ENCODE peak calls at places on chromosomes 4 and X, in four cellular contexts. M is A549, G is K562, D is HepG2. B is an unnamed sample.

GRCh38 chrX:10098235-10098819 is 58.4 kb upstream of the CLCN4 start:
- DNase-seq in D (no peak), M (no peak), G (no peak), B (no peak)

GRCh38 chr4:144611850-144612249 is 34.1 kb upstream of the HHIP start:
- DNase-seq in M (peak), D (peak), G (peak), B (peak)

GRCh38 chr4:158003212-158003611 is 169.6 kb downstream of the GASK1B start:
- DNase-seq in G (no peak), D (no peak), M (no peak), B (no peak)

GRCh38 chr4:151227731-151228130 is 49.2 kb upstream of the PRSS48 start:
- DNase-seq in G (no peak), M (peak), D (no peak), B (no peak)

GRCh38 chr4:40594261-40595178 is 35.1 kb downstream of the RBM47 start:
- DNase-seq in M (peak), G (no peak), D (no peak), B (no peak)

GRCh38 chr4:105622269-105622668 is 69.8 kb downstream of the ARHGEF38 start:
- DNase-seq in M (peak), D (no peak), G (no peak), B (no peak)

GRCh38 chrX:44157293-44157692 is 184.1 kb upstream of the NDP start:
- DNase-seq in M (no peak), G (no peak), D (no peak), B (no peak)

GRCh38 chr4:186739317-186739716 is 15.7 kb upstream of the FAT1 start:
- DNase-seq in D (no peak), G (no peak), M (no peak), B (no peak)

GRCh38 chr4:138308421-138308820 is 66.3 kb upstream of the SLC7A11 start:
- DNase-seq in M (peak), G (no peak), D (no peak), B (no peak)

GRCh38 chr4:3215256-3215655 is 33.7 kb upstream of the MSANTD1 start:
- DNase-seq in M (no peak), G (no peak), D (no peak), B (no peak)

GRCh38 chrX:1658083-1658463 is 43.2 kb downstream of the ASMT start:
- DNase-seq in M (peak), G (no peak), D (no peak), B (no peak)

GRCh38 chr4:98469776-98470175 is 188.6 kb downstream of the TSPAN5 start:
- DNase-seq in M (no peak), G (no peak), D (no peak), B (no peak)

GRCh38 chr4:14790487-14790886 is 211.8 kb upstream of the CPEB2 start:
- DNase-seq in D (no peak), G (no peak), M (no peak), B (no peak)

GRCh38 chr4:14787894-14788293 is 214.4 kb upstream of the CPEB2 start:
- DNase-seq in D (no peak), M (peak), G (no peak), B (peak)

GRCh38 chr4:14787221-14787620 is 215.1 kb upstream of the CPEB2 start:
- DNase-seq in M (no peak), D (no peak), G (no peak), B (no peak)

GRCh38 chr4:14792702-14793227 is 209.5 kb upstream of the CPEB2 start:
- DNase-seq in M (peak), D (no peak), G (no peak), B (no peak)
- TF ChIP-seq HMGXB4 in M (no peak), D (no peak), G (no peak), B (no peak)

GRCh38 chr4:106690487-106690886 is 321.9 kb upstream of the GIMD1 start:
- DNase-seq in D (no peak), G (no peak), M (no peak), B (no peak)

GRCh38 chr4:106691749-106692148 is 323.2 kb upstream of the GIMD1 start:
- DNase-seq in D (no peak), M (no peak), G (no peak), B (no peak)

GRCh38 chr4:106694232-106694631 is 325.7 kb upstream of the GIMD1 start:
- DNase-seq in M (no peak), G (no peak), D (no peak), B (no peak)

GRCh38 chr4:106698621-106699195 is 330.1 kb upstream of the GIMD1 start:
- DNase-seq in D (no peak), M (no peak), G (no peak), B (no peak)

DNA sequence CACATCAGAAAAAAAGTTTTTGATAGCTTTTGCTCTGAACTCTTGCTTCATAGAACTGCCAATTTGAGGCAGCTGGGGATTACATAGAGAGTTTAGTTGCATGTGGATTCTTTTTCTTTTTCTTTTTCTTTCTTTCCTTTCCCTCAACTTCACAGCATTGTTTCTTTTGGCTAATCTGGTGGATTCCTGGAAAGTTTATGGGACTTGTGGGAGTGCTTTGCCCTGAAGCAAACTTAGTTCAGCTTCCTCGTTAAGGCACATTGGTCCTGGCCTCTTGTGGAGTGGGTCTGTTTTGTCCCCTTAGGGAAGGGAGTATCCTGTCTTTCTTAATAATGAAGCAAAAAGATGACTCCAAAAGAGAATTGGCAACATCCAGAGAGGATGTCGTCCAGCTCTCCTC is 327.3 kb upstream of the GIMD1 start:
- DNase-seq in M (no peak), D (no peak), G (no peak), B (no peak)
- TF ChIP-seq HMGXB4 in M (no peak), D (no peak), G (no peak), B (no peak)

GRCh38 chr4:76293705-76294274 is 12.7 kb upstream of the STBD1 start:
- DNase-seq in D (no peak), G (no peak), M (no peak), B (no peak)
- TF ChIP-seq HMGXB4 in D (no peak), G (no peak), M (no peak), B (no peak)

DNA sequence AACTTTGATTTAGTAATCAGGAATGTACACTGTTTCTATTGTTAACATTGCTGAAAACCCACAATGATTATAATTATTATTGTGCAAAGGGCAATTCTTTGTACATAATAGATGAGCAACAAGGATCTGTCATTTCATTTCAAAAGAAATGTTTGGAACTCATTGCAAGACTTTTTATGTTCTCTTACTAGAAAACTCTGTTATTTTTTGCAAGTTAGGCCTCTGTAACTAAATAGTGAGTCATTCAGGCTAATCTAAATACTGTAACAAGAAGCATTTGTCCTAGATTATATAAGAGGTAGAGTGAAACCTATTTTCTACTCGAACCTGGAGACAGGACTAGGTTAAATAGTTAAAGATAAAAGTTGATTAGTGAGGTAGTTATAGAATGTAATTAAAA is 93.2 kb upstream of the FAM47B start:
- DNase-seq in G (no peak), M (no peak), D (no peak), B (no peak)
- TF ChIP-seq HMGXB4 in G (no peak), M (no peak), D (no peak), B (no peak)

GRCh38 chrX:16435399-16435986 is 214.5 kb upstream of the S100G start:
- DNase-seq in M (no peak), G (no peak), D (no peak), B (no peak)
- TF ChIP-seq HMGXB4 in M (no peak), G (no peak), D (no peak), B (no peak)

DNA sequence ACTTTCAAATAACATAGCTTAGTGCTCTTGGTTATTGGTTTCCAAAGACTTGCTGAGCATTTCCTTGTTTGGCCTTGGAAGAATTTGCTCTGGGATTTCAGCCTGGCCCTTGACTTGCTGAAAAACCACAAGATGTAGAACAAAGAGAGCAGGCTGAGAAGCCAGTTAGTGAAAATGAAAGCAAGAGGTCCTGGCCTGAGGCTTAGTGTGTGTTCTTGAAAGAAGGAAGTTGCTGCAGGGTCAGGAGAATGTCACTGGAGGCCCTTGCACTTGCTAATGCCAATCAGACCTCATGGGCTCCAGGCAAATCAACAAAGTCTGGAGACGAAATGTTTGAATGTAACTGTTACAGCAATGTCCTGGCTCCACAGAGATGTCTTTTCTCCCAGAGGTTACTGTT is 79.4 kb downstream of the SYNPO2 start:
- DNase-seq in D (no peak), G (no peak), M (no peak), B (peak)
- TF ChIP-seq HMGXB4 in D (no peak), G (no peak), M (no peak), B (no peak)

DNA sequence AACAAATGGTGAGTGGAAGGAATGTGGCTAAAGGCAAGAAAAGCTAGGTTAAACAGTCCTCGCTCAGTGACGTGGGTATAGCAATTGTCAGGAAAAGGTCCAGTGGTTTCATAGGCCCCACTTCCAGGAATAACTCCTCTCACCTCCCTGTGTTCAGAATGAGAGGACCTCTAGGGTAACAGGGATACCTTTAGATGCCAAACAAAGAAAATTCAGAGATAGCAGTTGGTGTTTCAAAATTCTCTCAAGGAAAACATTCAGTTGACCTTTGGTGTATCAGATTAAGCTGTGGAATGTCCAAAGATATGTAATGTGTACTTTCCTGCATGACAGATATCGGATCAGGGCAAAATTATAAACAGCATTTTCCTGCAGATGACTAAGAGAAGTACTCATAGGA is 155.9 kb downstream of the ARHGAP6 start:
- DNase-seq in M (peak), D (no peak), G (no peak), B (no peak)
- TF ChIP-seq HMGXB4 in M (no peak), D (no peak), G (no peak), B (no peak)

GRCh38 chrX:68175569-68175968 is 257.7 kb downstream of the OPHN1 start:
- DNase-seq in D (no peak), G (no peak), M (no peak), B (no peak)
- TF ChIP-seq HMGXB4 in D (no peak), G (no peak), M (no peak), B (no peak)

GRCh38 chr4:147195386-147195785 is 249.7 kb upstream of the TTC29 start:
- DNase-seq in D (no peak), M (no peak), G (no peak), B (no peak)
- TF ChIP-seq HMGXB4 in D (no peak), M (no peak), G (no peak), B (no peak)

GRCh38 chr4:149347139-149347538 is 468.5 kb downstream of the IQCM start:
- DNase-seq in M (no peak), D (no peak), G (no peak), B (no peak)
- TF ChIP-seq HMGXB4 in M (no peak), D (no peak), G (no peak), B (no peak)